ENCODE peak calls at places on chromosomes 16 and 17, in five cellular contexts. Z, W, L, A and R are unnamed samples.

GRCh38 chr17:77425791-77426641 is 285.2 kb downstream of the SEC14L1 start:
- DNase-seq in Z (peak; percentile 34), A (no peak), L (no peak), W (peak; percentile 81), R (no peak)

GRCh38 chr17:78131172-78132085 is 858 bp downstream of the TMC8 start:
- DNase-seq in L (no peak), W (no peak), Z (peak; percentile 42), A (no peak), R (no peak)

GRCh38 chr16:68668266-68668665 is 23.2 kb downstream of the CDH3 start:
- DNase-seq in W (peak; percentile 93), Z (no peak), A (no peak), L (no peak), R (no peak)

GRCh38 chr16:69526831-69527655 is 38.7 kb upstream of the NFAT5 start:
- DNase-seq in L (no peak), Z (no peak), A (no peak), W (no peak), R (no peak)

GRCh38 chr17:35238817-35239216 is 4.1 kb upstream of the SLFN5 start:
- DNase-seq in L (no peak), W (peak; percentile 86), Z (no peak), A (no peak), R (no peak)

GRCh38 chr17:42387221-42387657 is 1.0 kb downstream of the STAT3 start:
- DNase-seq in L (no peak), W (peak; percentile 54), A (no peak), Z (no peak), R (no peak)

GRCh38 chr17:5381542-5381941 is 37.9 kb downstream of the NUP88 start:
- DNase-seq in L (no peak), W (no peak), Z (no peak), A (no peak), R (no peak)

GRCh38 chr17:42984486-42984885 is 4.1 kb downstream of the RUNDC1 start:
- DNase-seq in A (no peak), L (no peak), Z (no peak), W (no peak), R (no peak)

GRCh38 chr17:42814633-42815399 is 9.3 kb downstream of the BECN1 start:
- DNase-seq in Z (no peak), A (no peak), L (no peak), W (no peak), R (no peak)

GRCh38 chr17:67779098-67779672 is 46.1 kb upstream of the BPTF start:
- DNase-seq in Z (peak; percentile 65), A (peak; percentile 90), L (peak; percentile 23), W (peak; percentile 36), R (peak; percentile 37)

GRCh38 chr17:8285270-8286181 is 2.9 kb upstream of the RANGRF start:
- DNase-seq in Z (no peak), L (no peak), A (no peak), W (no peak), R (no peak)

GRCh38 chr17:193841-194806 is 12.7 kb upstream of the DOC2B start:
- DNase-seq in W (no peak), A (no peak), L (no peak), Z (no peak), R (no peak)

GRCh38 chr17:55609737-55610201 is 98.5 kb upstream of the SMIM36 start:
- DNase-seq in W (no peak), Z (no peak), L (peak; percentile 13), A (no peak), R (peak; percentile 10)

GRCh38 chr16:72104905-72105304 is 11.3 kb downstream of the DHX38 start:
- DNase-seq in Z (no peak), L (no peak), A (no peak), W (no peak), R (no peak)

GRCh38 chr16:318628-319027 is 33.9 kb downstream of the AXIN1 start:
- DNase-seq in L (peak; percentile 40), W (no peak), A (peak; percentile 90), Z (peak; percentile 75), R (no peak)

GRCh38 chr17:75625813-75626486 is 7.3 kb upstream of the SMIM5 start:
- DNase-seq in Z (peak; percentile 78), A (peak; percentile 91), L (peak; percentile 75), W (peak; percentile 32), R (no peak)

GRCh38 chr17:74369221-74369620 is 1.9 kb downstream of the GPR142 start:
- DNase-seq in Z (peak; percentile 67), A (peak; percentile 66), W (no peak), L (no peak), R (peak; percentile 53)

GRCh38 chr17:74371653-74372147 is 4.4 kb downstream of the GPR142 start:
- DNase-seq in A (no peak), L (no peak), W (no peak), Z (no peak), R (no peak)

GRCh38 chr17:74369665-74370490 is 2.6 kb downstream of the GPR142 start:
- DNase-seq in L (no peak), W (no peak), A (no peak), Z (no peak), R (no peak)

GRCh38 chr17:74367206-74367605 is at the start of gene GPR142:
- DNase-seq in W (no peak), Z (no peak), L (no peak), A (no peak), R (no peak)

DNA sequence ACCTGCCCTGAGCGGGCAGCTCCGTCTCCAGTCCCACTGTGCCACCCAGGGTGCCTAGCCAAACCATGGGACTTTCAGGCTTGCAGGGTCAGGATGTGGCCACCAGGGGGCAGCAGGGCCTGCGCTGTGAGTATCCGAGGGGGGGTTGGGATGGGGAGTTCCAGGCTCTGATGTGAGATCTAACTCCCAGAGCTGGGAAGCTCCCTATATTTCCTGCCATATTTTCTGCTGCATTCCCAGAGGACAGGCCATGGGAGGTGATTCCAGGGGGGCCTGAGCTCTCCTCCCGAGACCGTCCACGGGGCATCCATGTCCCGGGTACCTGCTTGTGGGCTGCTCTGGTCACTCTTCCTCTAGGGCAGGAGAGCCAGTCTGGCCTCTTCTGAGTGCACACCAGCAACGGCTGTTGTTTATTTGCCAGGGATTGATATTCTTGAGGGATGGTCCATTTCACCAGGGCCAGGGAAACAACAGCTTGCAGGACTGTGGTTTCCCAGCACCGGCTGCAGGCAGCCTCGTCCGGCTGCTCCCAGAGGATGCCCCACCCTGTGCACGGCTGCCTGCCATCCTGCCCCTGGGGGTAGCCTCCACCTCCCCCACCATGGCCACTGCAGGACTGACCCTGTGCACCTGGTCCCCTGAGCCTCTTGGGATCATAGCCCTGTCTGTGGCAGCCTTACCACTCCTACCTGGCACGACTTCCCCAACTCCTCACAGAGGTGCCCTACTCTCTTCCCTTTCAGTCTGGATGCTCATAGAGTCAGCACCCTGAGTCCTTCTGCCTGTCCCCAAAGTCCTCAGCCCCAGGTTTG is 1.2 kb downstream of the GPR142 start:
- DNase-seq in A (peak; percentile 76), L (peak; percentile 72), W (peak; percentile 76), Z (peak; percentile 85), R (peak; percentile 77)
- TF ChIP-seq CTCF in A (peak; percentile 95), L (peak; percentile 94), W (peak; percentile 96), Z (peak; percentile 98), R (peak; percentile 95)

GRCh38 chr17:29665480-29665807 is 42.7 kb upstream of the CORO6 start:
- DNase-seq in W (no peak), Z (no peak), L (no peak), A (no peak), R (no peak)
- H3K27ac ChIP-seq in W (no peak overlapping the region), Z (no peak overlapping the region), L (peak overlapping the region; percentile 100), A (no peak overlapping the region), R (peak overlapping the region; percentile 53)

GRCh38 chr16:4329354-4329775 is 13.5 kb downstream of the GLIS2 start:
- DNase-seq in L (no peak), A (no peak), Z (no peak), W (no peak), R (no peak)

GRCh38 chr16:4328580-4329353 is 12.9 kb downstream of the GLIS2 start:
- DNase-seq in W (no peak), Z (no peak), L (peak; percentile 66), A (no peak), R (no peak)

GRCh38 chr16:4327386-4327781 is 11.5 kb downstream of the GLIS2 start:
- DNase-seq in L (no peak), Z (peak; percentile 33), W (no peak), A (no peak), R (no peak)

GRCh38 chr16:4330277-4330882 is 14.5 kb downstream of the GLIS2 start:
- DNase-seq in Z (peak; percentile 81), W (no peak), L (peak; percentile 83), A (peak; percentile 79), R (peak; percentile 89)

GRCh38 chr16:4327782-4328579 is 12.1 kb downstream of the GLIS2 start:
- DNase-seq in W (no peak), A (peak; percentile 95), Z (peak; percentile 94), L (peak; percentile 92), R (peak; percentile 89)
- TF ChIP-seq CTCF in W (peak; percentile 42), A (peak; percentile 74), Z (peak; percentile 60), L (peak; percentile 64), R (peak; percentile 75)

DNA sequence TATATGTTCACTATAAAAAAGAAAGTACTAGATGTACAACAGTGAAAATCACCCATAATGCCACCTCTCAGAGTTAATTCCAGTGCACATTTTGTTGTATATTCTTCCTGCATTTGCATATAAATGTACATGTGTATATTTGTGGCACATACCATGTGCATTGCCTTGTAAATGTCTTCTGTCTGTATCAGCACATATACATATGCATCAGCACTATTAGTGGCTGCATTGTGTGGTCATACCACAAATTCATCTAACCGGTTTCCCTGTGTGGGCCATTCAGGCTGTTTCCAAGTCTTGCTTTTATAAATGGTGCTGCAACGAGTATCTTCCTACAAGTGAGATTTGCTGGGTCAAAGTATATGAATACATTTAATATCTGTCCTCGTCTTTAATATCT is 6.5 kb downstream of the KSR1 start:
- DNase-seq in A (no peak), W (no peak), L (no peak), Z (no peak), R (no peak)
- H3K27ac ChIP-seq in A (no peak overlapping the region), W (no peak overlapping the region), L (no peak overlapping the region), Z (no peak overlapping the region), R (no peak overlapping the region)

GRCh38 chr17:40109471-40109824 is 9.1 kb upstream of the NR1D1 start:
- DNase-seq in A (no peak), Z (no peak), L (no peak), W (no peak), R (no peak)
- TF ChIP-seq CTCF in A (peak; percentile 34), Z (peak; percentile 28), L (peak; percentile 30), W (no peak), R (peak; percentile 26)

DNA sequence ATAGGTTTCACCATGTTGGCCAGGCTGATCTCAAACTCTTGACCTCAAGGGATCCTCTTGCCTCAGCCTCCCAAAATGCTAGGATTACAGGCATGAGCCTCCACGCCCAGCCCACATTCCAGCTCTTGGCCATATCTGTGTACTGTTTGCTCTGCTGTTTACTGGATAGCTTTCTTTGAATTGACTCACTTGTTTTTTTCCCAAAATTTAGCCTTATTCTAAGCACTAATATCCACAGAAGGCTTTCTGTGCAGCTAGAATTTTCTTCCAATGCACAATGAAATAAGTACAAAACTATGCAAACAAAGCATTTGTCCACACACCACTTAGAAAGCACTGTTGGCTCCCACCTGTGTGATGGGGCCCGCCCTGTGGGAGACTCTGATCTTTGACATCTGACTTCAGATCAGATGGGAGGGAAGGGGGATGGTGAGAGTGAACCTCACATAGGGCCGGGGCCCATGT is 72.2 kb downstream of the CLEC16A start:
- DNase-seq in L (no peak), A (no peak), Z (no peak), W (no peak), R (no peak)
- H3K27ac ChIP-seq in L (no peak overlapping the region), A (no peak overlapping the region), Z (no peak overlapping the region), W (peak overlapping the region; percentile 91), R (no peak overlapping the region)